ENCODE peak calls at places on chromosomes 4 and X, in six cellular contexts. J is transverse colon, G is K562, C is prostate gland, E is HepG2, N is HCT116. B is an unnamed sample.

GRCh38 chr4:80151981-80152380 is 45.3 kb upstream of the PRDM8 start:
- DNase-seq in J (no peak), G (no peak), C (no peak), E (no peak), N (no peak), B (no peak)

GRCh38 chr4:52198356-52198755 is 147.3 kb downstream of the SPATA18 start:
- DNase-seq in J (no peak), G (no peak), C (no peak), E (no peak), N (no peak), B (no peak)

GRCh38 chrX:101417981-101418841 is 10.2 kb downstream of the HNRNPH2 start:
- DNase-seq in J (peak), G (no peak), C (peak), E (no peak), N (no peak), B (peak)

GRCh38 chr4:155950461-155950860 is 3.2 kb downstream of the CTSO start:
- DNase-seq in J (no peak), G (no peak), C (no peak), E (no peak), N (no peak), B (no peak)

GRCh38 chrX:155819525-155819924 is 61.6 kb upstream of the VAMP7 start:
- DNase-seq in J (no peak), G (no peak), C (no peak), E (no peak), N (no peak), B (no peak)

GRCh38 chr4:40333921-40334352 is 1.2 kb upstream of the CHRNA9 start:
- DNase-seq in J (no peak), G (no peak), C (no peak), E (no peak), N (peak), B (no peak)

GRCh38 chrX:140710710-140711109 is 1.2 kb downstream of the LINC00632 start:
- DNase-seq in J (no peak), G (no peak), C (no peak), E (no peak), N (no peak), B (no peak)

GRCh38 chr4:177236889-177237288 is 72.8 kb upstream of the NEIL3 start:
- DNase-seq in J (no peak), G (no peak), C (no peak), E (no peak), N (no peak), B (no peak)

GRCh38 chr4:107931775-107932321 is 499 bp downstream of the CYP2U1 start:
- DNase-seq in J (no peak), G (no peak), C (peak), E (no peak), N (no peak), B (no peak)

GRCh38 chrX:104391905-104392304 is 137.2 kb upstream of the ESX1 start:
- DNase-seq in J (no peak), G (no peak), C (no peak), E (no peak), N (no peak), B (no peak)

GRCh38 chr4:183448436-183448835 is 4.0 kb downstream of the CDKN2AIP start:
- DNase-seq in J (no peak), G (no peak), C (no peak), E (no peak), N (no peak), B (no peak)

GRCh38 chr4:183447646-183448045 is 3.2 kb downstream of the CDKN2AIP start:
- DNase-seq in J (no peak), G (no peak), C (no peak), E (no peak), N (no peak), B (no peak)

GRCh38 chr4:183444149-183444952 is at the start of gene CDKN2AIP:
- DNase-seq in J (peak), G (peak), C (peak), E (peak), N (peak), B (peak)

GRCh38 chr4:183443609-183444148 is 757 bp upstream of the CDKN2AIP start:
- DNase-seq in J (no peak), G (peak), C (peak), E (no peak), N (no peak), B (peak)

DNA sequence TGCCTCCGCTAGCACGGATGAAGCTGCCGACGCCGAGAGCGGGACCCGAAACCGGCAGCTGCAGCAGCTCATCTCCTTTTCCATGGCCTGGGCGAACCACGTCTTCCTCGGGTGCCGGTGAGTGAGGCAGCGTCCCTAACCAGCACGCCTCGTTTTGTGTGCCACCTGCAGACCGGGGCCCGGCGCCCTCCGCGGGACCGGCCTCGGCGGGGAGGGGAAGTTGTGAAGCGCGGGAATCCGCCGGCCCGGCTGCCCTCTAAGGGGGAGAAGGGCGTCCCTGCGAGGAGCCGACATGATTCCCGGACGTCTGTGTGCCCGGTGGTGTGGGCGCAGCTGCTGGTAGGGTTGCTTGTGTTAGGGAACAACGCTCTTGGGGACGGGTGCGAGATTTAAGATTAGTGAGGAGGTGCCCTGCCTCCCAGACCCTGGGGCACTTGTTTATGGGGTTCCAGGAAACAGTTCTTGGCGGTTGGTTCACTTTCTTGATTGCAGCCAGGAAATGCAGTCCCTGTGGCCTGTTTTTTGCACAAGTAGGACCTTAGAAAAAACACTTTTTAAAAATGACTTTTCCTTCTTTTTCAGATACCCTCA is 612 bp downstream of the CDKN2AIP start:
- DNase-seq in J (peak), G (peak), C (peak), E (no peak), N (no peak), B (no peak)
- TF ChIP-seq POLR2AphosphoS5 in J (no peak), G (no peak), C (no peak), E (no peak), N (no peak), B (no peak)

DNA sequence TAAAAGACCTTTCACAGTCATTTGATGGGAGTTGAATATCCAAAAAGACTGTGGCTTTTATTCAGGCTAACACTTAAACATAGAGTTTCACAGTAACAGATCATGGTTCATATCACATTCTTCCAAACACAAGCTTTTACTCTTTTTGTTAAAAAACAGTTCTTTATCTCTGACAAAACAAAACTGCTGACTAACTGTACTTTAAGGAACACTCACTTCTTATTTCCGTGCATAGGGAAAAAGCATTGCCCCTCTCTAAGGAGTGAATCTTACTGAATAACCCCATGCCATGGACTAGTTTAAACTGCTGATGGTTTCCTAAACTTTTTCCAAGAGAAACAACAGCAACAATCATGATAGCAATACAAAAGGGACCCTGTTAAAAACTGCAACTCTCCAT is 297.0 kb upstream of the INTU start:
- DNase-seq in J (no peak), G (no peak), C (no peak), E (no peak), N (no peak), B (no peak)
- TF ChIP-seq POLR2A in J (no peak), G (no peak), C (no peak), E (no peak), N (no peak), B (no peak)

GRCh38 chr4:53992785-53993184 is 71.6 kb downstream of the CHIC2 start:
- DNase-seq in J (no peak), G (no peak), C (no peak), E (peak), N (no peak), B (no peak)
- TF ChIP-seq POLR2AphosphoS5 in J (no peak), G (no peak), C (no peak), E (no peak), N (no peak), B (no peak)

GRCh38 chr4:2070421-2071251 is 11.5 kb downstream of the NAT8L start:
- DNase-seq in J (no peak), G (no peak), C (no peak), E (no peak), N (no peak), B (no peak)

GRCh38 chr4:2071252-2071911 is 12.3 kb downstream of the NAT8L start:
- DNase-seq in J (no peak), G (no peak), C (no peak), E (no peak), N (no peak), B (no peak)

GRCh38 chr4:2073808-2074481 is 14.8 kb downstream of the NAT8L start:
- DNase-seq in J (no peak), G (no peak), C (no peak), E (no peak), N (no peak), B (no peak)

GRCh38 chr4:2072971-2073807 is 14.1 kb downstream of the NAT8L start:
- DNase-seq in J (no peak), G (peak), C (no peak), E (no peak), N (no peak), B (no peak)

DNA sequence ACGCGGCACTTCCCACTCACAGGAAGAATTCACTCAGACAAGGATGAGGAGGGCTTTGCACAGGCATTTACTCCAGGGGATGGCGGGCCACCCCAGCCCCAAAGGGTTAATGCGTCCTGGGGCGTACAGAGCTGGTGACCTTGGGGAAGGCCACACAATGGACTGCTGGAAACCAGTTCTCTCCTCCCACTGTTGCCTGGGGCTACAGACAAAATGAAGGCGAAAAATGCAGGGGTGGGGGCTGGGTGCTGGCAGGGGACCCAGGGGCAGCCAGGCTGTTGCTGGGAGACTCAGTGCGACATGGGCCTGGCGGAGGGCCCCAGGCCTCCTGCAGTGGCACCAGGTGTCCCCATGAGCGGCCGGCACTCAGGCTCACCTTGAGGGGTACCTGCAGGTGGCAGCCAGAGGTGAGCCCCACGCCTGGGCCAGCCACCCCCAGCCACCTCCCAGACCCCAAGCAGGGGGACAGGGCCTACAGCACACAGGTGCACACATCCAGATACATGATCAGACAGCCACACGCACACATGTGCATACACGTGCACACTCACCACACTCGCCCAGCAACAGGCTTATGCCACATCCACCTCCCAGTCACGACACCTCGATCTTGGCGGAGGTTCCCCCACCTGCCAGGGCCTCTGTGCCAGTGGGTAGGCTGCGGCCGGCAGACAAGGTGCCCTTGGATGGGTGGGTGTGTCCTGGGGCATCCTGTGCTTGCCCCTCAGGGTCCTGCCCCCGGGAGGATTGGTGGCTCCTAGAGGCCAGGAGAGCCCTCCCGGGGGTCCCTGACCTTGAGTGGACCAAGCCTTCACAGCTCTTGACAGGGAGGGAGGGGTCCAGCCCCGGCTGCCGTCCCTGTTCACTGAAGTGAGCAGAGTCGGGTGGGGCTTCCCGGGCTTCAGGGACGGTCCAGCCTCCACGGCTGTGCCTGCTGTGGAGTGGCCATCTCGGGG is 13.1 kb downstream of the NAT8L start:
- DNase-seq in J (no peak), G (no peak), C (no peak), E (peak), N (no peak), B (no peak)
- TF ChIP-seq POLR2A in J (no peak), G (no peak), C (no peak), E (no peak), N (no peak), B (no peak)

DNA sequence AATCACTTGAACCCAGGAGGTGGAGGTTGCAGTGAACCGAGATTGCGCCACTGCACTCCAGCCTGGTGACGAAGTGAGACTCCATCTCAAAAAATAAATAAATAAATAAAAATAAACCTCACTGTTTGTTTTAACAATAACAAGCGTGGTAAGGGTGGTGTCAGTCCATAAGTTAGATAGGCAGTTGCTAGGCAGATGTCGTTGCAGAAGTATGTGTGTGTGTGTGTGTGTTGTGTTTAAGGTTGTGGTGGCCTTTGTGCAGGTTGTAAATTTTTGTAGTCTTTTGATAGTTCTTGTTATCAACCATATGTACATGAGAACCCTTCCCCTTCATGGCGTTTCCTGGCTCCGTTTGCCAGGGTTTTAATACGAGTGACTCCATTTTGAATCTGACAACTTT is 4.0 kb upstream of the AASDH start:
- DNase-seq in J (no peak), G (no peak), C (no peak), E (no peak), N (no peak), B (no peak)
- TF ChIP-seq POLR2AphosphoS5 in J (no peak), G (no peak), C (no peak), E (no peak), N (no peak), B (no peak)

GRCh38 chrX:154437398-154437752 is 421 bp downstream of the GDI1 start:
- DNase-seq in J (no peak), G (no peak), C (no peak), E (no peak), N (no peak), B (no peak)

GRCh38 chrX:154435171-154435733 is 1.7 kb upstream of the GDI1 start:
- DNase-seq in J (no peak), G (no peak), C (no peak), E (no peak), N (no peak), B (no peak)

GRCh38 chrX:154436290-154436596 is 711 bp upstream of the GDI1 start:
- DNase-seq in J (no peak), G (no peak), C (no peak), E (no peak), N (no peak), B (no peak)

GRCh38 chrX:154437971-154438893 is 1.3 kb downstream of the GDI1 start:
- DNase-seq in J (no peak), G (no peak), C (no peak), E (no peak), N (no peak), B (no peak)

DNA sequence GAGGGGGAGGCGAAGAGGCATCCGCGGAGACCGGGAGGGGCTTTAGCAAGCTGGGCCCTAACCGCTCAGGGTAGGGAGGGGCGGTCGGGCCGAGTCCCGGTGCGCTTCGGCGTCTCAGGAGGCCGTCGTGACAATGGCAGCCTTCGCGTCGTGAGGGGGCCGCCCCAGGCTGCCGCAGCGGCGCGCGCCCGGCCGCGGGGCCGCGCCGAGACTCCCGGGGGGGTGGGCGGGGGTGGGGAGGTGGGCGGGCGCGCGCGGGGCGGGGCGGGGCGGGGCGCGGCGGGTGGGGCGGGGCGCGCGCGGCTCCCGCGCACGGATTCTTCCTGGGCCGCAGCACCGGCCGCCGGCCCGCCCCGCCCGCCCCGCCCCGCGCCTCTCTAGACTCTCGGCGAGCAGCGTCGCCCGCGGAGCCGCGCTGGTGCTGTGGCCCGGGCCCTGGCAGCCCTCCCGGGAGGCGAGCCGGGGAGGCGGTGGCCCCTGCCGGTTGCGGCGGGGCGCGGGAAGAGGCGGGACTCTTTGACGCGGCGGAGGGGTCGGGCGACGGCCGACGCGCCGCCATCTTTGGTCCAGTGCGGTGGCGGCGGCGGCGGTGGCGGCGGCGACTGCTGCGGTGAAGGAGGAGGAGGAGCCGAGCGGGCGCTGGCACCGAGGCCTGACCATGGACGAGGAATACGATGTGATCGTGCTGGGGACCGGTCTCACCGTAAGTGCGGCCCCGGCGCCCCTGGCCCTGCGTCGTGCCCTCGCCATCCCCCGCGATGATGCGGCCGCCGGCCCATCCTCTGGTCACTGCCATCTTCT is at the start of gene GDI1:
- DNase-seq in J (peak), G (peak), C (no peak), E (no peak), N (no peak), B (no peak)
- TF ChIP-seq POLR2A in J (peak), G (peak), C (peak), E (no peak), N (no peak), B (no peak)

GRCh38 chr4:3445829-3446545 is 4.2 kb downstream of the HGFAC start:
- DNase-seq in J (no peak), G (no peak), C (no peak), E (no peak), N (no peak), B (no peak)

GRCh38 chr4:3446631-3447320 is 5.0 kb downstream of the HGFAC start:
- DNase-seq in J (no peak), G (no peak), C (no peak), E (no peak), N (no peak), B (no peak)

GRCh38 chr4:3449574-3450534 is 8.1 kb downstream of the HGFAC start:
- DNase-seq in J (no peak), G (no peak), C (no peak), E (no peak), N (no peak), B (no peak)

GRCh38 chr4:3449047-3449573 is 7.3 kb downstream of the HGFAC start:
- DNase-seq in J (no peak), G (no peak), C (no peak), E (no peak), N (no peak), B (no peak)

DNA sequence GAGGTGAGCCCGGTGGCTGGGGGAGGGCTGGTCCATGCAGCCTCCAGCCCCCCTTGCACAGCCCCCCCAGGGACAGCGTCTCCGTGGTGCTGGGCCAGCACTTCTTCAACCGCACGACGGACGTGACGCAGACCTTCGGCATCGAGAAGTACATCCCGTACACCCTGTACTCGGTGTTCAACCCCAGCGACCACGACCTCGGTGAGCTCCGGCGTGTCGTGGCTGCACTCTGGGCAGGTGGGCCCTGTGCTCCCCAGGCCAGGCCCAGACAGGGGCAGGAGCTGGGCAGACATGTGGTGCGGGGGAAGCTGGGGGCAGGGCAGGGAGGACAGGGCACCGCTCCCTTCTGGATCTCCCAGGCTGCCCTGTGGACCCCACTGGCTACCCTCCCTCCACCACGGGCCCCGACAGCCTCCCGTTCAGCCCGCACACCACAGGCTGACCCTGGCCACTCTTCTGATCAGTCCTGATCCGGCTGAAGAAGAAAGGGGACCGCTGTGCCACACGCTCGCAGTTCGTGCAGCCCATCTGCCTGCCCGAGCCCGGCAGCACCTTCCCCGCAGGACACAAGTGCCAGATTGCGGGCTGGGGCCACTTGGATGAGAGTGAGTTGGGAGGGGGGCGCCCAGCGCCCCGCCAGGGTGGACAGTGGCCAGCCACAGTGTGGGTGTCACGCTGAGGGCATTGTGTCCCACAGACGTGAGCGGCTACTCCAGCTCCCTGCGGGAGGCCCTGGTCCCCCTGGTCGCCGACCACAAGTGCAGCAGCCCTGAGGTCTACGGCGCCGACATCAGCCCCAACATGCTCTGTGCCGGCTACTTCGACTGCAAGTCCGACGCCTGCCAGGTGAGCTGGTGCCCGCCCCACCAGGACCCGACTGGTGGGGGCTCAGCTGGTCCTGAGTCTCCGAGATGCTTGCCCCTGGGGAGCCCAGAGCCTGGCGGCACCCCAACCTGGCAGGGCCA is 5.9 kb downstream of the HGFAC start:
- DNase-seq in J (no peak), G (no peak), C (no peak), E (no peak), N (no peak), B (no peak)
- TF ChIP-seq POLR2AphosphoS5 in J (no peak), G (no peak), C (no peak), E (no peak), N (no peak), B (no peak)

GRCh38 chrX:49193542-49193964 is 6.4 kb downstream of the SYP start:
- DNase-seq in J (no peak), G (peak), C (no peak), E (no peak), N (no peak), B (no peak)

GRCh38 chrX:49192722-49193328 is 6.7 kb upstream of the PRICKLE3 start:
- DNase-seq in J (no peak), G (no peak), C (no peak), E (no peak), N (no peak), B (peak)

GRCh38 chrX:49188468-49189076 is 2.4 kb upstream of the PRICKLE3 start:
- DNase-seq in J (no peak), G (no peak), C (no peak), E (no peak), N (no peak), B (no peak)

GRCh38 chrX:49190783-49191032 is 4.5 kb upstream of the PRICKLE3 start:
- DNase-seq in J (no peak), G (no peak), C (no peak), E (no peak), N (no peak), B (no peak)

GRCh38 chrX:49191033-49191871 is 5.1 kb upstream of the PRICKLE3 start:
- DNase-seq in J (peak), G (peak), C (peak), E (peak), N (peak), B (peak)
- TF ChIP-seq POLR2A in J (peak), G (peak), C (peak), E (no peak), N (peak), B (peak)

B was measured in endothelial cell of umbilical vein.